ENCODE peak calls at places on chromosome 11, in six cellular contexts. G, P, V, K, O and Z are unnamed samples.

GRCh38 chr11:1231396-1232327 is 8.8 kb downstream of the MUC5B start:
- DNase-seq in G (peak; percentile 84), P (no peak), V (no peak), O (no peak), K (no peak), Z (no peak)

GRCh38 chr11:33444835-33445594 is 187.8 kb downstream of the HIPK3 start:
- DNase-seq in V (no peak), G (no peak), P (no peak), O (peak; percentile 40), K (peak; percentile 45), Z (peak; percentile 41)

GRCh38 chr11:122803716-122804115 is 34.6 kb upstream of the CRTAM start:
- DNase-seq in V (no peak), K (no peak), O (no peak), G (no peak), P (peak; percentile 86), Z (peak; percentile 80)

GRCh38 chr11:7480132-7480531 is 5.2 kb upstream of the OLFML1 start:
- DNase-seq in G (no peak), P (no peak), V (no peak), K (peak; percentile 68), O (peak; percentile 70), Z (peak; percentile 20)

GRCh38 chr11:12799373-12799835 is 125.2 kb downstream of the TEAD1 start:
- DNase-seq in P (no peak), G (no peak), V (no peak), O (no peak), K (no peak), Z (no peak)

GRCh38 chr11:122220321-122220720 is 104.3 kb upstream of the BLID start:
- DNase-seq in P (no peak), K (peak; percentile 49), G (no peak), O (peak; percentile 51), V (no peak), Z (no peak)

GRCh38 chr11:107590460-107591097 is 368 bp upstream of the ELMOD1 start:
- DNase-seq in P (no peak), V (no peak), O (no peak), K (no peak), G (no peak), Z (no peak)

GRCh38 chr11:16763746-16764145 is 25.3 kb downstream of the C11orf58 start:
- DNase-seq in K (no peak), P (no peak), G (no peak), O (no peak), V (no peak), Z (no peak)

GRCh38 chr11:46181843-46182424 is 60.7 kb upstream of the PHF21A start:
- DNase-seq in O (no peak), G (no peak), V (no peak), K (no peak), P (no peak), Z (no peak)

GRCh38 chr11:100593321-100593720 is 93.8 kb upstream of the ARHGAP42 start:
- DNase-seq in G (no peak), P (no peak), K (no peak), V (no peak), O (no peak), Z (no peak)

GRCh38 chr11:9748361-9748970 is 84.6 kb downstream of the SWAP70 start:
- DNase-seq in O (peak; percentile 78), V (peak; percentile 88), G (peak; percentile 70), K (peak; percentile 88), P (peak; percentile 44), Z (peak; percentile 75)

GRCh38 chr11:108278546-108278945 is 55.7 kb downstream of the ATM start:
- DNase-seq in O (peak; percentile 1), G (no peak), P (no peak), K (peak; percentile 19), V (no peak), Z (no peak)

GRCh38 chr11:130425156-130425555 is 3.3 kb downstream of the ADAMTS8 start:
- DNase-seq in O (no peak), G (no peak), V (no peak), P (peak; percentile 5), K (no peak), Z (no peak)

GRCh38 chr11:36469881-36470802 is 39.9 kb downstream of the TRAF6 start:
- DNase-seq in P (no peak), O (peak; percentile 51), V (no peak), G (no peak), K (peak; percentile 44), Z (no peak)

GRCh38 chr11:125346565-125347260 is 149.4 kb downstream of the FEZ1 start:
- DNase-seq in K (no peak), P (no peak), G (no peak), O (no peak), V (no peak), Z (no peak)

GRCh38 chr11:134439181-134439580 is 27.1 kb upstream of the B3GAT1 start:
- DNase-seq in P (no peak), V (no peak), K (no peak), O (no peak), G (no peak), Z (no peak)

GRCh38 chr11:61766353-61766841 is 14.0 kb downstream of the MYRF start:
- DNase-seq in K (no peak), G (no peak), O (no peak), V (no peak), P (no peak), Z (no peak)

GRCh38 chr11:74870485-74870884 is 78.4 kb downstream of the XRRA1 start:
- DNase-seq in G (peak; percentile 18), P (no peak), K (peak; percentile 69), O (peak; percentile 63), V (peak; percentile 63), Z (peak; percentile 46)
- TF ChIP-seq CTCF in G (peak; percentile 47), P (peak; percentile 51), K (peak; percentile 56), O (peak; percentile 49), V (peak; percentile 80), Z (peak; percentile 21)

GRCh38 chr11:104011031-104011430 is 25.4 kb upstream of the DDI1 start:
- DNase-seq in V (no peak), K (no peak), O (peak; percentile 44), P (no peak), G (no peak), Z (no peak)

DNA sequence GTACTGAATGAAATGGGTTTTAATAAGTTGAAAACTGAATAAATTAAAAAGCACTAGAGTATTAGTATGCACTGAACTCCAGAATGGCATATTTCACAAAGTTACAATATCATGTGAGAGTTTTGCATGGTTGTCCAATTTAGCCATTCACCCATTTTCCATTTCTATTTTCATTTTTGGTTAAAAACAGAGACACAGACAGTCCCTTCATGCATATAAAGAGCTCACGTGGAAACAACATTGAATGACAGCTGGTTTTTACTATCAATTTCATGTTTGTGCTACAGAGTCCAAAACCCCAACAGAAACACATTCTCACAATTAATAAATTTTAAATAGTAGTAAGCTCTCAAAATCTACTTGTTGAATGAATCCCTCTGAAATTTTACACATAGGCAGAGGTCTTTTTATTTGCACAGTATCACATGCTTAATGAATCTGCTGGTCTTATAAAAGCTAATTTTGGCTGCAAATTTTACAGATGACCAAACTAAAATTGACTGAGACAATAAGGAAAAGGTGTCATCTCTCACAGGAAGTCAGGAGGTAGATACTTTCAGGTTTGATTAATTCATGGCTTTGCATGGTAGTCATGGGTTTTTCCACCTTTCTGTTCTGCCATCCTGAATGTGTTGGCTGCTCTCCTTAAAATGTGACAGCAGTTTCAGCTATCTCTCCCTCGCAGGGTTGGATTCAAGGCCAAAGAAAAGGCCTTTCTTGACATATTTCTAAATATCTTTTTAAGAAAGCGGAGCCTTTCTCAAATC is 20.6 kb upstream of the DDI1 start:
- DNase-seq in V (no peak), K (no peak), P (no peak), O (no peak), G (no peak), Z (no peak)
- TF ChIP-seq CTCF in V (no peak), K (no peak), P (no peak), O (no peak), G (no peak), Z (no peak)

DNA sequence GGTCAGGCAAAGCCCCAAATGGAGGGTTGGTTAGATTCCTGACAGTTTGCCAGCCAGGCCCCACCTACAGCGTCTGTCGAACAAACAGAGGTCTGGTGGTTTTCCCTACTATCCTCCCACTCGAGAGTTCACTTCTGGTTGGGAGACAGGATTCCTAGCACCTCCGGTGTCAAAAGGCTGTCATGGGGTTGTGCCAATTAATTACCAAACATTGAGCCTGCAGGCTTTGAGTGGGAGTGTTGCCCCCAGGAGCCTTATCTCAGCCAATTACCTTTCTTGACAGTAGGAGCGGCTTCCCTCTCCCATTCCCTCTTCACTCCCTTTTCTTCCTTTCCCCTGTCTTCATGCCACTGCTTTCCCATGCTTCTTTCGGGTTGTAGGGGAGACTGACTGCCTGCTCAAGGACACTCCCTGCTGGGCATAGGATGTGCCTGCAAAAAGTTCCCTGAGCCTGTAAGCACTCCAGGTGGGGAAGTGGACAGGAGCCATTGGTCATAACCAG is 4.7 kb upstream of the TTC36 start:
- DNase-seq in O (peak; percentile 36), K (peak; percentile 59), G (peak; percentile 52), P (no peak), V (no peak), Z (peak; percentile 29)
- TF ChIP-seq CTCF in O (peak; percentile 53), K (peak; percentile 63), G (peak; percentile 47), P (peak; percentile 47), V (peak; percentile 58), Z (peak; percentile 30)

DNA sequence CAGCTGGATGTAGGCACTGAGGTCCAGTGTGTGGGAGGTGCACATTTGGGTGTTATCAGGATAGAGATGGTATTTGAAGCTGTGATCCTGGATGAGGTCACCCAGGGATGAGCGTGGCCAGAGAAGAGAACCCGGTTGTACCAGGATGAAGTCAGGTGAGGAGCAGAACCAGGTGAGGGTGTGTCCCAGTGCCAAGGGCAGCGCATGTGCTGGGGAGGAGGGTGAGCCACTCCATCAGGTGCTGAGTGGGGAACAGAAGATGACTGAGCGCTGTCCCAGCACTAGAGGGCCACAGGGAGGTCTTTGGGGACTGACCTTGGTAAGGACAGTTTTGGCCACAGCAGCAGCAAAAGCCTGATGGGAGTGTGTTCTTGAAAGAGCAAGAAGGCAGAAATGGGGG is 2.7 kb downstream of the ARL2 start:
- DNase-seq in O (no peak), V (peak; percentile 29), K (no peak), P (no peak), G (no peak), Z (no peak)
- TF ChIP-seq CTCF in O (no peak), V (peak; percentile 44), K (no peak), P (no peak), G (no peak), Z (no peak)